ENCODE peak calls at places on chromosome 6, in six cellular contexts. One of them, this sample, is unnamed.

GRCh38 chr6:43171284-43172126 is 436 bp downstream of the SRF start:
- DNase-seq in tibial nerve: no peak
- DNase-seq in A549: no peak
- DNase-seq in thoracic aorta: no peak
- DNase-seq in body of pancreas: no peak
- DNase-seq in mammary epithelial cell: no peak
- DNase-seq in this sample: no peak

GRCh38 chr6:29853245-29853644 is 25.6 kb downstream of the HLA-G start:
- DNase-seq in body of pancreas: no peak
- DNase-seq in A549: no peak
- DNase-seq in thoracic aorta: no peak
- DNase-seq in tibial nerve: no peak
- DNase-seq in mammary epithelial cell: no peak
- DNase-seq in this sample: no peak

GRCh38 chr6:160950507-160950906 is 41.1 kb upstream of the MAP3K4 start:
- DNase-seq in thoracic aorta: no peak
- DNase-seq in tibial nerve: no peak
- DNase-seq in A549: peak; percentile 39
- DNase-seq in body of pancreas: peak; percentile 76
- DNase-seq in mammary epithelial cell: peak; percentile 70
- DNase-seq in this sample: peak; percentile 52

GRCh38 chr6:80540700-80541099 is 434.2 kb downstream of the BCKDHB start:
- DNase-seq in A549: no peak
- DNase-seq in thoracic aorta: no peak
- DNase-seq in tibial nerve: no peak
- DNase-seq in mammary epithelial cell: peak; percentile 34
- DNase-seq in body of pancreas: no peak
- DNase-seq in this sample: no peak

GRCh38 chr6:11129908-11130565 is 18.5 kb upstream of the ERVFRD-1 start:
- DNase-seq in mammary epithelial cell: no peak
- DNase-seq in A549: no peak
- DNase-seq in tibial nerve: no peak
- DNase-seq in body of pancreas: no peak
- DNase-seq in thoracic aorta: no peak
- DNase-seq in this sample: no peak

GRCh38 chr6:76451926-76452709 is 379.7 kb upstream of the IMPG1 start:
- DNase-seq in tibial nerve: no peak
- DNase-seq in A549: no peak
- DNase-seq in body of pancreas: no peak
- DNase-seq in thoracic aorta: no peak
- DNase-seq in mammary epithelial cell: no peak
- DNase-seq in this sample: no peak

GRCh38 chr6:169289671-169290408 is 36.2 kb upstream of the THBS2 start:
- DNase-seq in tibial nerve: peak; percentile 43
- DNase-seq in A549: no peak
- DNase-seq in thoracic aorta: no peak
- DNase-seq in body of pancreas: peak; percentile 50
- DNase-seq in mammary epithelial cell: peak; percentile 99
- DNase-seq in this sample: no peak

GRCh38 chr6:95325858-95326257 is 251.5 kb upstream of the MANEA start:
- DNase-seq in mammary epithelial cell: peak; percentile 36
- DNase-seq in thoracic aorta: no peak
- DNase-seq in A549: no peak
- DNase-seq in tibial nerve: no peak
- DNase-seq in body of pancreas: no peak
- DNase-seq in this sample: no peak

GRCh38 chr6:124298682-124299081 is 495.0 kb downstream of the NKAIN2 start:
- DNase-seq in body of pancreas: no peak
- DNase-seq in thoracic aorta: no peak
- DNase-seq in tibial nerve: no peak
- DNase-seq in A549: no peak
- DNase-seq in mammary epithelial cell: no peak
- DNase-seq in this sample: no peak

GRCh38 chr6:68427630-68428029 is 207.5 kb upstream of the ADGRB3 start:
- DNase-seq in mammary epithelial cell: no peak
- DNase-seq in A549: no peak
- DNase-seq in body of pancreas: no peak
- DNase-seq in tibial nerve: no peak
- DNase-seq in thoracic aorta: no peak
- DNase-seq in this sample: no peak

GRCh38 chr6:149470948-149471347 is 13.9 kb downstream of the ZC3H12D start:
- DNase-seq in tibial nerve: no peak
- DNase-seq in body of pancreas: no peak
- DNase-seq in A549: no peak
- DNase-seq in mammary epithelial cell: no peak
- DNase-seq in thoracic aorta: no peak
- DNase-seq in this sample: no peak

GRCh38 chr6:447381-448165 is 56.0 kb downstream of the IRF4 start:
- DNase-seq in A549: no peak
- DNase-seq in mammary epithelial cell: no peak
- DNase-seq in thoracic aorta: no peak
- DNase-seq in tibial nerve: no peak
- DNase-seq in body of pancreas: no peak
- DNase-seq in this sample: no peak
- H3K4me3 ChIP-seq in A549: no peak overlapping the region
- H3K4me3 ChIP-seq in mammary epithelial cell: no peak overlapping the region
- H3K4me3 ChIP-seq in thoracic aorta: no peak overlapping the region
- H3K4me3 ChIP-seq in tibial nerve: no peak overlapping the region
- H3K4me3 ChIP-seq in body of pancreas: no peak overlapping the region
- H3K4me3 ChIP-seq in this sample: no peak overlapping the region

DNA sequence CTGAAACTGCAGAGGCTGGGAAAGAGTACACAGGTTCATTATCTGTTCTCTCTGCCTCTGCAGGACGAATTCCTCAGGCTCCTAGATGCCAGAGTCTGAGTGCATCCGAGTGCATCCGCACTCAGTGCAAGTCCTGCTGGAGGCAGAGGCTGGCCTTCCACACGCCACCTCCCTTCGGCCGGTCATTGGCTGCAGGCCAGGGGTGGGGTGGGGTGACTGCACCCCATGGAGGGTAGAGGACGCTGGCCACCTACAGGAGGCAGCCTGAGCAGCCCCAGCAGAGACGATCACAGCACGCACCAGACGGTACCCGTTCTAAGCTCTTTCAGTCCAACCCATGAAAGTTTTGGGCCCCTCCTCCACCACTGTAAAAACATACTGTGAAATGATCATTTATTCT is 11.7 kb downstream of the SFT2D1 start:
- DNase-seq in tibial nerve: no peak
- DNase-seq in body of pancreas: no peak
- DNase-seq in thoracic aorta: no peak
- DNase-seq in mammary epithelial cell: no peak
- DNase-seq in A549: no peak
- DNase-seq in this sample: peak; percentile 84
- TF ChIP-seq CTCF in tibial nerve: no peak
- TF ChIP-seq CTCF in body of pancreas: no peak
- TF ChIP-seq CTCF in thoracic aorta: no peak
- TF ChIP-seq CTCF in mammary epithelial cell: no peak
- TF ChIP-seq CTCF in A549: no peak
- TF ChIP-seq CTCF in this sample: no peak

DNA sequence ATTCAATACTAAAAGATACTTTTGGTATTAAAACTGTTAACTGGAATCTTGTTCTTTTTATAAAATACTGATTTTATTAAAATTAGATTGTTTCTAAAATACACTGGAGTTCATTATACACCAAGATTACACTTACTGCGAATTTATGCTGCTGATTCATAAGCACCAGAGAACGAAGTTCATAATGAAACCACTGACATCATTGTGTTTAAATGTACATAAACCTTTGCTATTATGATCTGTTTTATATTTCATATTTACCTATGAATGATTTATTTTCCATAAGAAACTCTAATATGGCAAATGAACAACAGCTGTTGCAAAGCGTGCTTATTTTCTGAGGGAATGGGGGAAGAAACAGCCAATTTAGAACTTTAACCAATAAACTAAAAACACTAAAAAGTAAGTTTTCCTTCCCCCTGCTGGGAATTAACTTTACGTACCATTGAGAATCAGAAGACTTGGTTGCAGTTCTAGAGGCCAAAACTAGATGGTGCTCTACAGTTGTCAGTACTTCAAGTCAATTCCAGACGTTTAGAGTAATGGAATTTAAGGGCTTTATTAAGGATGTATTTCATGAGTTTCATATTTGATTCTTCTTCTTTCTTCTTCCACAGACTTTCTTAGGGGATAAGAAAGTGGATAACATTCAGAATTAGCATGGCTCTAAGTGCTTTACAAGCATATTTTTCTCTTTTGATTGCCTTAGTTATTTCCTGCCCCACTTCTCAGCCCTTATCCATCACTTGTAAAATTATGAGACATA is 30.8 kb upstream of the COL19A1 start:
- DNase-seq in A549: peak; percentile 57
- DNase-seq in tibial nerve: no peak
- DNase-seq in body of pancreas: peak; percentile 64
- DNase-seq in thoracic aorta: no peak
- DNase-seq in mammary epithelial cell: peak; percentile 37
- DNase-seq in this sample: no peak
- H3K4me3 ChIP-seq in A549: no peak overlapping the region
- H3K4me3 ChIP-seq in tibial nerve: no peak overlapping the region
- H3K4me3 ChIP-seq in body of pancreas: no peak overlapping the region
- H3K4me3 ChIP-seq in thoracic aorta: no peak overlapping the region
- H3K4me3 ChIP-seq in mammary epithelial cell: no peak overlapping the region
- H3K4me3 ChIP-seq in this sample: no peak overlapping the region

GRCh38 chr6:162615016-162615717 is 112.4 kb downstream of the PRKN start:
- DNase-seq in A549: no peak
- DNase-seq in mammary epithelial cell: no peak
- DNase-seq in body of pancreas: peak; percentile 8
- DNase-seq in thoracic aorta: no peak
- DNase-seq in tibial nerve: no peak
- DNase-seq in this sample: no peak

GRCh38 chr6:162610351-162610750 is 117.2 kb downstream of the PRKN start:
- DNase-seq in A549: no peak
- DNase-seq in tibial nerve: no peak
- DNase-seq in thoracic aorta: no peak
- DNase-seq in mammary epithelial cell: no peak
- DNase-seq in body of pancreas: no peak
- DNase-seq in this sample: no peak

GRCh38 chr6:162618463-162619002 is 109.0 kb downstream of the PRKN start:
- DNase-seq in mammary epithelial cell: no peak
- DNase-seq in body of pancreas: no peak
- DNase-seq in tibial nerve: no peak
- DNase-seq in A549: no peak
- DNase-seq in thoracic aorta: no peak
- DNase-seq in this sample: no peak

GRCh38 chr6:162613310-162613709 is 114.3 kb downstream of the PRKN start:
- DNase-seq in body of pancreas: no peak
- DNase-seq in mammary epithelial cell: no peak
- DNase-seq in tibial nerve: no peak
- DNase-seq in thoracic aorta: no peak
- DNase-seq in A549: no peak
- DNase-seq in this sample: no peak

DNA sequence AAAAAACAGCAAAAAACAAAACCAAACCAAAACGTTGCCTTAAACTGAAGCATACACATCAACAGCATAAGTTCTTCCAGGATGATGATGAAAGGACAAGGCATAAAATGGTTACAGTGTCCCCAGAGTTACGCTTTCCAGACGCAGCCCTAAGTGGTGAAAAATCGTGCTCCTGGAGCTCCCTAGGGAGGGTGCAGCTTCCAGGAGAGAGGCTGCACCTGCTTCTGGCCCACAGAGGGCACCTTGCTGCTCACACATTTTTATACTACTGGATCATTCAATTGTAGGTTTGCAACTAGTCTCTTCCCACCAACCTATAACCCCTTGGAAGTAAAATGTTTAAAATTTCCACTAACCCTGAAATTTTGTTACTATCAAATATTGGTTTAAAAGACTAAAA is 115.0 kb downstream of the PRKN start:
- DNase-seq in mammary epithelial cell: no peak
- DNase-seq in thoracic aorta: no peak
- DNase-seq in body of pancreas: no peak
- DNase-seq in A549: no peak
- DNase-seq in tibial nerve: no peak
- DNase-seq in this sample: no peak
- TF ChIP-seq CTCF in mammary epithelial cell: no peak
- TF ChIP-seq CTCF in thoracic aorta: no peak
- TF ChIP-seq CTCF in body of pancreas: no peak
- TF ChIP-seq CTCF in A549: no peak
- TF ChIP-seq CTCF in tibial nerve: no peak
- TF ChIP-seq CTCF in this sample: no peak

GRCh38 chr6:127514396-127515227 is 4.5 kb downstream of the MTCL3 start:
- DNase-seq in body of pancreas: peak; percentile 8
- DNase-seq in tibial nerve: no peak
- DNase-seq in A549: no peak
- DNase-seq in mammary epithelial cell: peak; percentile 29
- DNase-seq in thoracic aorta: no peak
- DNase-seq in this sample: no peak
- H3K4me3 ChIP-seq in body of pancreas: no peak overlapping the region
- H3K4me3 ChIP-seq in tibial nerve: peak overlapping the region; percentile 67
- H3K4me3 ChIP-seq in A549: no peak overlapping the region
- H3K4me3 ChIP-seq in mammary epithelial cell: peak overlapping the region; percentile 4
- H3K4me3 ChIP-seq in thoracic aorta: peak overlapping the region; percentile 82
- H3K4me3 ChIP-seq in this sample: no peak overlapping the region

GRCh38 chr6:112502348-112503130 is 155.4 kb downstream of the RFPL4B start:
- DNase-seq in A549: no peak
- DNase-seq in tibial nerve: no peak
- DNase-seq in body of pancreas: no peak
- DNase-seq in thoracic aorta: no peak
- DNase-seq in mammary epithelial cell: no peak
- DNase-seq in this sample: no peak
- TF ChIP-seq CTCF in A549: peak; percentile 38
- TF ChIP-seq CTCF in tibial nerve: peak; percentile 36
- TF ChIP-seq CTCF in body of pancreas: no peak
- TF ChIP-seq CTCF in thoracic aorta: no peak
- TF ChIP-seq CTCF in mammary epithelial cell: peak; percentile 36
- TF ChIP-seq CTCF in this sample: no peak

DNA sequence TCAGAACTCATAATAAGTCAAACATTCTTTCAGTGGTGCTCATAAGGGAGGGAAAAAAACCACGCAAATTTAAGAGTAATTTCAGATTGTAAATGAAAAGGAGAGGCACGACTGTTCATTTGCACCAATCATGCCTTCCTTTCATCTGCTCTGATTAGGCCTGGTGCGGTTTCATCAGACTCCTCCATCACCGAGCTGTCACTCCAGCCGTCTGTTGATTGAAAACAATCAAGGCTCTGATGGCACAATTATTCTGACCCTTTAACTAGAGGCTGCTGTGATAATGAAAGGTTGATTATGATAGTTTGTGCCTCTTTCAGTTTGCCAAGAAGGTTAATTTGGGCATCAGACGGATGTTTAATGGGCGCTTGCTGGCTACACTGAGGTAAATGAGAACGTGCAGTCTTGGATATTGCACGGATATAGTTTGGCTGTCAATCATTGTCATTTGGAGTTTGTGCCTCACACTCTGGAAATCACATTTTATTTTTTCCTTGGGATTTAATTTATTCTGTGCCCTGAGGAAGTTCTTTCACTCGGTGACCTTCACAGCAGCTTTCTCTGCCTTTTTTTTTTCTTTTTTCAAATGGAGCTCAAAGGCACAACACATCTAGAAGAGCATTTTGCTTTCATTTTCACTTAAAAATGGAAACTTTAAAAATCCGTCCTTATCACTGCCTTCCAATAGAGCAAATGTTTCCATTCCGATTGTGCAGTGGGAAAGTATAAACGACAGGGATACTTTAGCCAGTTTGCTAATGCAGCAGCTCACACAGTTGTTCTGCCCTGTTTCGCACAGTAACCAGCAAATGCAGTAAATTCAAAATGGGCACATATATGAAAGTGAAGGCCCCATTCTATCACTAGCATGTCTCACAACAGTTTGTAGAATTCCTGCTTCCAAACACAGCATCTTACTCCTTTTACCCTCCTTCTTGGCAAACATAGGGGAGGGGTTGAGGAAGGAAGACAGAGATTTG is 172.8 kb downstream of the KLHL32 start:
- DNase-seq in tibial nerve: no peak
- DNase-seq in mammary epithelial cell: no peak
- DNase-seq in A549: no peak
- DNase-seq in body of pancreas: no peak
- DNase-seq in thoracic aorta: no peak
- DNase-seq in this sample: no peak
- H3K4me3 ChIP-seq in tibial nerve: peak overlapping the region; percentile 21
- H3K4me3 ChIP-seq in mammary epithelial cell: no peak overlapping the region
- H3K4me3 ChIP-seq in A549: no peak overlapping the region
- H3K4me3 ChIP-seq in body of pancreas: no peak overlapping the region
- H3K4me3 ChIP-seq in thoracic aorta: peak overlapping the region; percentile 16
- H3K4me3 ChIP-seq in this sample: no peak overlapping the region

This sample was measured in lower leg skin.